ENCODE peak calls at places on chromosomes 12 and 14, in seven cellular contexts. D is IMR-90, Y is transverse colon, O is GM06990, U is Karpas-422, W is left ventricle myocardium inferior, N is tibial nerve. Q is an unnamed sample.

GRCh38 chr12:14784471-14784870 is 18.8 kb downstream of the WBP11 start:
- DNase-seq in O (no peak), W (no peak), Y (no peak), D (no peak), U (no peak), N (no peak), Q (no peak)

GRCh38 chr12:103020839-103021238 is 63.4 kb downstream of the ASCL1 start:
- DNase-seq in W (no peak), U (no peak), Y (no peak), N (no peak), D (no peak), O (no peak), Q (no peak)

GRCh38 chr12:33546004-33546403 is 106.4 kb upstream of the SYT10 start:
- DNase-seq in N (no peak), W (no peak), U (no peak), Y (no peak), D (no peak), O (no peak), Q (no peak)

GRCh38 chr12:132524405-132524804 is 34.5 kb downstream of the FBRSL1 start:
- DNase-seq in Y (no peak), W (no peak), D (peak; percentile 43), O (no peak), U (no peak), N (no peak), Q (no peak)

GRCh38 chr12:57893460-57894353 is 47.2 kb upstream of the CTDSP2 start:
- DNase-seq in N (peak; percentile 85), U (no peak), D (peak; percentile 91), Y (peak; percentile 90), W (peak; percentile 93), O (no peak), Q (peak; percentile 89)

GRCh38 chr12:18470251-18470650 is 208.9 kb downstream of the PIK3C2G start:
- DNase-seq in D (no peak), W (no peak), Y (no peak), O (no peak), U (no peak), N (no peak), Q (no peak)

GRCh38 chr14:101183376-101184103 is 280.0 kb upstream of the RTL1 start:
- DNase-seq in U (peak; percentile 62), W (no peak), Y (no peak), D (no peak), N (no peak), O (no peak), Q (no peak)

GRCh38 chr14:106657460-106657859 is 1131.1 kb downstream of the TMEM121 start:
- DNase-seq in Y (peak; percentile 46), U (peak; percentile 44), D (no peak), N (no peak), W (no peak), O (peak; percentile 65), Q (no peak)

GRCh38 chr14:68675233-68675577 is 117.7 kb downstream of the ZFP36L1 start:
- DNase-seq in D (peak; percentile 28), N (no peak), U (no peak), W (no peak), O (no peak), Y (no peak), Q (no peak)

GRCh38 chr12:1013618-1014489 is 22.8 kb downstream of the ERC1 start:
- DNase-seq in N (no peak), U (no peak), Y (no peak), O (no peak), W (no peak), D (peak; percentile 87), Q (no peak)

GRCh38 chr14:69812725-69813124 is 15.7 kb upstream of the SLC10A1 start:
- DNase-seq in W (no peak), U (peak; percentile 67), D (no peak), O (no peak), N (no peak), Y (peak; percentile 47), Q (no peak)

GRCh38 chr14:58298880-58299664 is 717 bp downstream of the ARID4A start:
- DNase-seq in U (peak; percentile 85), O (peak; percentile 61), W (peak; percentile 41), N (no peak), Y (peak; percentile 45), D (no peak), Q (no peak)

GRCh38 chr12:85733441-85733840 is 102.8 kb downstream of the RASSF9 start:
- DNase-seq in W (no peak), D (peak; percentile 10), U (no peak), O (no peak), Y (no peak), N (no peak), Q (no peak)

GRCh38 chr14:79331820-79332219 is 879.5 kb downstream of the DIO2 start:
- DNase-seq in W (no peak), U (no peak), Y (no peak), D (no peak), N (no peak), O (no peak), Q (no peak)

GRCh38 chr12:1688086-1688710 is 2.7 kb upstream of the ADIPOR2 start:
- DNase-seq in O (no peak), Y (no peak), W (no peak), U (no peak), D (no peak), N (no peak), Q (no peak)

GRCh38 chr12:123907021-123907420 is 65.6 kb downstream of the CCDC92 start:
- DNase-seq in O (no peak), N (no peak), D (no peak), W (no peak), Y (no peak), U (no peak), Q (no peak)

GRCh38 chr12:4044736-4045432 is 171.7 kb upstream of the PARP11 start:
- DNase-seq in U (no peak), D (no peak), N (no peak), O (no peak), W (no peak), Y (no peak), Q (no peak)

GRCh38 chr12:4044101-4044500 is 170.9 kb upstream of the PARP11 start:
- DNase-seq in O (no peak), Y (no peak), N (no peak), D (no peak), W (no peak), U (no peak), Q (no peak)

GRCh38 chr12:4047441-4047840 is 174.2 kb upstream of the PARP11 start:
- DNase-seq in Y (no peak), D (no peak), N (no peak), U (no peak), O (no peak), W (no peak), Q (no peak)

GRCh38 chr12:4046150-4046845 is 173.1 kb upstream of the PARP11 start:
- DNase-seq in D (no peak), N (no peak), W (no peak), O (no peak), U (no peak), Y (peak; percentile 33), Q (no peak)

DNA sequence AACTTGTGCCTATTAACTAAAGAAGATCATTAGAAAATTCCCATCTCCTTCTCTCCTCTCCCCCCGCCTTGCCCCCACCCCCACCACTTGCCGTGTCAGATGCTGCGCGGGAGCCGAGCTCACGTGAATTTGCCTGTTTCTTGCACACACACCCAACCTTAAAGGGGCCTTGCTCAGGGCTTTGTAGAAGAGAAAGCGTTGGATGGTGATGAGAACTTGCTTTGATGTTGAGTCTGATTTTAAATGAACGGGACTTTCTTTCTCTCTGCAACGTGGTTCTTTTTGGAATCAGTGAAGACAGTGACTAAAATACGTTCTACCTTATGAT is 172.2 kb upstream of the PARP11 start:
- DNase-seq in Y (no peak), O (no peak), U (no peak), D (no peak), W (no peak), N (no peak), Q (no peak)
- H3K27me3 ChIP-seq in Y (no peaks in the 10 kb centered on the region), O (no peaks in the 10 kb centered on the region), U (no peaks in the 10 kb centered on the region), D (peaks cover 18% of the 10 kb centered on the region), W (peaks cover 63% of the 10 kb centered on the region), N (no peaks in the 10 kb centered on the region), Q (no peaks in the 10 kb centered on the region)

GRCh38 chr12:48985475-48985897 is 7.4 kb downstream of the WNT1 start:
- DNase-seq in D (no peak), N (no peak), O (no peak), W (peak; percentile 62), U (no peak), Y (peak; percentile 54), Q (no peak)

GRCh38 chr12:48982397-48983080 is 4.4 kb downstream of the WNT1 start:
- DNase-seq in N (no peak), Y (no peak), W (no peak), D (no peak), U (no peak), O (no peak), Q (no peak)

GRCh38 chr12:48985901-48986300 is 7.8 kb downstream of the WNT1 start:
- DNase-seq in O (no peak), W (no peak), N (no peak), U (no peak), D (no peak), Y (no peak), Q (no peak)

GRCh38 chr12:48988030-48988649 is 10.0 kb downstream of the WNT1 start:
- DNase-seq in D (peak; percentile 37), W (no peak), N (peak; percentile 74), Y (peak; percentile 75), O (no peak), U (peak; percentile 87), Q (no peak)

DNA sequence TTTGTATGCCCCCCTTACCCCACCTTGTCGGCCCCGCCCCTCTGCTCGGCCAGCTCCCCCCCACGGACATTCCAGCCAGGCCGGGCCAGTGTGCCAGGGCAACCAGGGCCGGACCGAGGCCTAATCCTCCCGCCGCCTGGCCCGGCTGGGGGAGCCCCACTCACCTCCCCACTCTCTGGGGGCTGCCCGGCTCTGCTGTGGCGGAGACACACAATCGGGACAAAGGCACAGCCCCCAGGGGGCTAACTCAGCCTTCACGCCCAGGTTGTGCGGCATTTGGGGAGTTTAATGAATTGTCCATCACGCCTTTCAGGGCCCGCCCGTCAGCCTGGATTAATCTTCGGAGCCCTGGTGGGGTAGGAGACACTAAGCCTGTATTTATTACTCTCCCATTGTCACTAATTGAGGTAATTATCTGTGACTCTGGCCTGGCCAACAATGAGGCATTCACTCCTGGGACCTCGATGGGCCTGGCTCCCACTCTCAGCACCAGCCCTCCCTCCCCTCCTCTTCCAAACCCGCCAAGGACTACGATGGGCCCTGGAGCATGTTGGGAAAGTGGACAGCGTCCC is 8.7 kb downstream of the WNT1 start:
- DNase-seq in W (no peak), O (no peak), U (no peak), Y (no peak), D (no peak), N (no peak), Q (no peak)
- H3K27me3 ChIP-seq in W (peaks cover 96% of the 10 kb centered on the region), O (peaks cover 6% of the 10 kb centered on the region), U (no peaks in the 10 kb centered on the region), Y (peaks cover 83% of the 10 kb centered on the region), D (peaks cover 86% of the 10 kb centered on the region), N (no peaks in the 10 kb centered on the region), Q (peaks cover 15% of the 10 kb centered on the region)

DNA sequence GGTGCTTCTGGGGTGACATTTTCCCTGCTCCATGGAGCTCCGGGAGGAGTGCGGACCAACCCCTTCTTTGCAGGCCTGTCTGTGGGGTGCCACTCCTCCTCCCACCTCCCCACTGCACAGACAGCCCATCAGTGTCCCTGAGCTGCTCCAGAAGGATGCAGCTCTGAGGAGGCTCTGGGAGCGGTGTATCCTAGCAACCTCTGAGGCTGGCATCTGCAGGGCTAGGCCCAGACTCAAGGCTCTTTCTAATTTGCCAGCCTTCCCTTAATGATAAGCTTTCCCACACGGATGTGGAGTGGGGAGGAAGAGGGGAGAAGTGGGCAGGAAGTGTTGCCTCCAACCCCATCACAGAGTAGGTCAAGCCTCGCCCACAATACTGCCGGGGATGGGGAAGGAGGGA is 59.7 kb downstream of the CALM1 start:
- DNase-seq in D (no peak), U (no peak), Y (no peak), O (no peak), W (no peak), N (no peak), Q (no peak)
- H3K27me3 ChIP-seq in D (peaks cover 30% of the 10 kb centered on the region), U (no peaks in the 10 kb centered on the region), Y (no peaks in the 10 kb centered on the region), O (no peaks in the 10 kb centered on the region), W (no peaks in the 10 kb centered on the region), N (no peaks in the 10 kb centered on the region), Q (no peaks in the 10 kb centered on the region)

GRCh38 chr14:92922155-92922735 is 705 bp upstream of the CHGA start:
- DNase-seq in W (no peak), U (no peak), O (no peak), Y (no peak), N (no peak), D (no peak), Q (no peak)
- H3K27me3 ChIP-seq in W (peaks cover 87% of the 10 kb centered on the region), U (no peaks in the 10 kb centered on the region), O (no peaks in the 10 kb centered on the region), Y (peaks cover 23% of the 10 kb centered on the region), N (no peaks in the 10 kb centered on the region), D (peaks cover 17% of the 10 kb centered on the region), Q (peaks cover 12% of the 10 kb centered on the region)

Q was measured in gastrocnemius medialis.